ENCODE peak calls at places on chromosomes 11 and 22, in six cellular contexts. V is CD8-positive, alpha-beta memory T cell; H is pancreas; K is WERI-Rb-1; S is naive thymus-derived CD4-positive, alpha-beta T cell; I is adrenal gland. T is an unnamed sample.

GRCh38 chr22:40766956-40767355 is 52.2 kb downstream of the SLC25A17 start:
- DNase-seq in S (no peak), H (no peak), V (no peak), K (no peak), I (no peak), T (no peak)

GRCh38 chr11:64534391-64534801 is 56.6 kb upstream of the SLC22A12 start:
- DNase-seq in V (no peak), K (no peak), H (no peak), S (no peak), I (no peak), T (no peak)

GRCh38 chr11:32341676-32342613 is 93.4 kb downstream of the WT1 start:
- DNase-seq in V (no peak), S (no peak), K (no peak), I (no peak), H (no peak), T (no peak)

GRCh38 chr11:78902771-78903507 is 328.3 kb upstream of the NARS2 start:
- DNase-seq in V (no peak), S (no peak), I (no peak), H (peak), K (no peak), T (no peak)

GRCh38 chr11:67996622-67997459 is 7.1 kb downstream of the UNC93B1 start:
- DNase-seq in I (peak), K (peak), V (no peak), H (peak), S (no peak), T (peak)

GRCh38 chr22:44019846-44020245 is 4.3 kb upstream of the PARVB start:
- DNase-seq in S (no peak), H (no peak), I (no peak), V (no peak), K (no peak), T (no peak)

GRCh38 chr11:68535098-68535497 is 74.5 kb downstream of the PPP6R3 start:
- DNase-seq in V (no peak), K (no peak), I (no peak), S (no peak), H (no peak), T (no peak)

GRCh38 chr11:65316979-65317786 is 2.5 kb downstream of the CDC42EP2 start:
- DNase-seq in S (no peak), V (no peak), K (peak), I (peak), H (peak), T (peak)

GRCh38 chr11:77081976-77082836 is 15.4 kb downstream of the CAPN5 start:
- DNase-seq in I (peak), S (no peak), V (no peak), H (no peak), K (no peak), T (no peak)

GRCh38 chr11:64608260-64608538 is 17.2 kb downstream of the SLC22A12 start:
- DNase-seq in V (no peak), H (no peak), K (no peak), I (no peak), S (no peak), T (no peak)

GRCh38 chr22:25027552-25027951 is 75.0 kb downstream of the KIAA1671 start:
- DNase-seq in I (no peak), S (no peak), V (no peak), H (no peak), K (no peak), T (no peak)

GRCh38 chr11:74319139-74319538 is 7.7 kb upstream of the P4HA3 start:
- DNase-seq in K (no peak), S (no peak), V (no peak), H (no peak), I (peak), T (no peak)

GRCh38 chr22:41772645-41773044 is 27.8 kb upstream of the CCDC134 start:
- DNase-seq in S (no peak), K (no peak), H (no peak), V (no peak), I (no peak), T (no peak)

GRCh38 chr11:87212891-87213290 is 175.2 kb downstream of the TMEM135 start:
- DNase-seq in H (no peak), I (no peak), K (no peak), S (no peak), V (no peak), T (no peak)

GRCh38 chr11:75668508-75669297 is at the start of gene MAP6:
- DNase-seq in I (no peak), K (peak), V (no peak), H (no peak), S (no peak), T (peak)

GRCh38 chr11:47923667-47924066 is 56.7 kb upstream of the PTPRJ start:
- DNase-seq in H (peak), I (peak), K (no peak), V (no peak), S (no peak), T (no peak)

GRCh38 chr11:563812-564578 is 3.2 kb downstream of the RASSF7 start:
- DNase-seq in K (no peak), S (no peak), V (no peak), H (no peak), I (no peak), T (no peak)

GRCh38 chr11:8090756-8091155 is 9.7 kb downstream of the TUB start:
- DNase-seq in V (no peak), H (no peak), S (no peak), K (peak), I (no peak), T (peak)

GRCh38 chr11:6203327-6203726 is 2.0 kb upstream of the C11orf42 start:
- DNase-seq in S (no peak), H (no peak), K (no peak), V (no peak), I (no peak), T (no peak)

DNA sequence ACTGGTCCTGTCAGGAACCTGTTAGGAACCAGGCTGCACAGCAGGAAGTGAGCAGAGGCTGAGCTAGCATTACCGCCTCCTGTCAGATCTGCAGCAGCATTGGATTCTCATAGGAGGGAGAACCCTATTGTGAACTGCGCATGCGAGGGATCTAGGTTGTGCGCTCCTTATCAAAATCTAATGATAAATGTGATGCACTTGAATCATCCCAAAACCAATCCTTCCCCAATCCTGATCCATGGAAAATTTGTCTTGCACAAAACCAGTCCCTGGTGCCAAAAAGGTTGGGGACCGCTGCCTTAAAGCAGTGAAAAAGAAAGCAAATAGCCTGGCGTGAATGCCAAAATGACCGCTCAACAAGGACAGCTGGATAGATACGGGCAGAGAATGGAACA is 1.9 kb upstream of the ARAP1 start:
- DNase-seq in K (no peak), S (no peak), I (peak), H (no peak), V (no peak), T (no peak)
- H3K27ac ChIP-seq in K (no peak), S (no peak), I (peak), H (no peak), V (no peak), T (no peak)

DNA sequence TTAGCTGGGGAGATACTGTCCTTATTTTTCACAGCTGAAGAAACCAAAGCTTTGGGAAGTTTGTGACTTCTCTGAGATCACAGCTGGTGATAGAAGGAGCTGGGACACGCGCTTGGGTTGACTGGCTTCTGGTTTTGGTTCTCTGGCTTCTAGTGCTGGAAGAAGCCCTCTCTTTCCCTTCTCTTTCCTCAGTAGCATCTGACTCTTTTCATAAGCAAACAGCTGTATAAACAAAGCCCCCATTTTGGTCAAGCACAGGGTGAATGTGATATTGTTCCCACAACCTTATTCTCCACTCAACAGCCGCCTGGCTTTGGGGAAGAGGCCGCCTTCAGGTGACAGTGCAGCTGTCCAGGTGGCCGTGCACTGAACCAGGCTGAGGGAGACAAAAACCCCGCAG is 36.7 kb downstream of the PPP2R1B start:
- DNase-seq in K (no peak), V (no peak), I (no peak), S (no peak), H (no peak), T (peak)
- H3K27ac ChIP-seq in K (no peak), V (no peak), I (peak), S (no peak), H (no peak), T (peak)

DNA sequence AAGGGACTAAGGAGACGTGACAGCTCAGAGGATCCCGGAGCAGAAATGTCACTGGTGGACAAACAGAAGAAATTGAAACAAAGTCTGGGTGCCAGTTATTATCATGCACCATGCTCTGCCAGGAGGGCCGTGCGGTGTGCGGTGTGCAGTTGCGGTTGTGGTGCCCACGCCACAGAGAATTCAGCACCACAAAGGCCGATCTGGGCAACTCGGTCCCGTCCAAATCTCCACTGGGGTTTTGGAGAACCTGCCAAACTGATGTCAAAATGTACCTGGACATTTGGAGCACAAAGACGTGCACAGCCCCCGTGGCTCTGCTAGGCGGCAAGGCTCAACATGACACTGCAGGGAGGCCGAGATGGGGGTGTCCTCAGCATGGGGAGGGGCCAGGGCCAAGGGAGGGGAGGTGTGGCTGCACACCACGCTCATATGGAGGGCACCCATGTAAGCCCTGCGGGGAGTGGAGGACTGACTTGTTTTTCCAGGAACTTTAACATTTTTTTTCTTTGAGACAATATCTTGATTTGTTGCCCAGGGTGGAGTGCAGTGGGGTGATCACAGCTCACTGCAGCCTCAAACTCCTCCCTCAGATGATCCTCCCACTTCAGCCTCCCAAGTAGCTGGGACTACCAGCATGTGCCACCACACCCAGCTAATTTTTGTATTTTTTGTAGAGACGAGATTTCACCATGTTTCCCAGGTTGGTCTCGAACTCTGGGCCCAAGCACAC is 39.4 kb downstream of the GNB1L start:
- DNase-seq in H (no peak), V (no peak), S (no peak), I (no peak), K (no peak), T (no peak)
- H3K27ac ChIP-seq in H (no peak), V (peak), S (no peak), I (no peak), K (no peak), T (no peak)

GRCh38 chr22:20952544-20953341 is 14.3 kb upstream of the AIFM3 start:
- DNase-seq in H (no peak), K (no peak), V (no peak), I (no peak), S (no peak), T (peak)
- H3K27ac ChIP-seq in H (no peak), K (no peak), V (no peak), I (no peak), S (no peak), T (no peak)

T was measured in SJCRH30.